ENCODE peak calls at places on chromosomes 6 and 20, in ten cellular contexts. One of them, this sample, is unnamed.

GRCh38 chr6:3527797-3528067 is 70.9 kb upstream of the SLC22A23 start:
- DNase-seq in cardiac muscle cell: no peak
- DNase-seq in body of pancreas: no peak
- DNase-seq in CD4-positive, CD25-positive, alpha-beta regulatory T cell: no peak
- DNase-seq in uterus: no peak
- DNase-seq in CD8-positive, alpha-beta memory T cell: no peak
- DNase-seq in SK-N-SH: no peak
- DNase-seq in OCI-LY7: no peak
- DNase-seq in mesendoderm: no peak
- DNase-seq in sigmoid colon: no peak
- DNase-seq in this sample: no peak

GRCh38 chr6:77097940-77098339 is 365.4 kb downstream of the HTR1B start:
- DNase-seq in cardiac muscle cell: no peak
- DNase-seq in body of pancreas: no peak
- DNase-seq in CD4-positive, CD25-positive, alpha-beta regulatory T cell: no peak
- DNase-seq in uterus: no peak
- DNase-seq in CD8-positive, alpha-beta memory T cell: no peak
- DNase-seq in SK-N-SH: no peak
- DNase-seq in OCI-LY7: no peak
- DNase-seq in mesendoderm: no peak
- DNase-seq in sigmoid colon: no peak
- DNase-seq in this sample: no peak

GRCh38 chr6:112365952-112366351 is 18.8 kb downstream of the RFPL4B start:
- DNase-seq in cardiac muscle cell: no peak
- DNase-seq in body of pancreas: no peak
- DNase-seq in CD4-positive, CD25-positive, alpha-beta regulatory T cell: no peak
- DNase-seq in uterus: no peak
- DNase-seq in CD8-positive, alpha-beta memory T cell: no peak
- DNase-seq in SK-N-SH: no peak
- DNase-seq in OCI-LY7: no peak
- DNase-seq in mesendoderm: no peak
- DNase-seq in sigmoid colon: no peak
- DNase-seq in this sample: no peak

GRCh38 chr6:133799043-133799442 is 89.9 kb upstream of the TCF21 start:
- DNase-seq in cardiac muscle cell: no peak
- DNase-seq in body of pancreas: no peak
- DNase-seq in CD4-positive, CD25-positive, alpha-beta regulatory T cell: no peak
- DNase-seq in uterus: no peak
- DNase-seq in CD8-positive, alpha-beta memory T cell: no peak
- DNase-seq in SK-N-SH: no peak
- DNase-seq in OCI-LY7: no peak
- DNase-seq in mesendoderm: no peak
- DNase-seq in sigmoid colon: no peak
- DNase-seq in this sample: no peak

GRCh38 chr6:164322533-164322932 is 908.0 kb downstream of the QKI start:
- DNase-seq in cardiac muscle cell: no peak
- DNase-seq in body of pancreas: no peak
- DNase-seq in CD4-positive, CD25-positive, alpha-beta regulatory T cell: no peak
- DNase-seq in uterus: no peak
- DNase-seq in CD8-positive, alpha-beta memory T cell: no peak
- DNase-seq in SK-N-SH: no peak
- DNase-seq in OCI-LY7: no peak
- DNase-seq in mesendoderm: no peak
- DNase-seq in sigmoid colon: no peak
- DNase-seq in this sample: no peak

GRCh38 chr6:4740032-4740431 is 36.2 kb upstream of the CDYL start:
- DNase-seq in cardiac muscle cell: no peak
- DNase-seq in body of pancreas: no peak
- DNase-seq in CD4-positive, CD25-positive, alpha-beta regulatory T cell: no peak
- DNase-seq in uterus: no peak
- DNase-seq in CD8-positive, alpha-beta memory T cell: no peak
- DNase-seq in SK-N-SH: no peak
- DNase-seq in OCI-LY7: no peak
- DNase-seq in mesendoderm: no peak
- DNase-seq in sigmoid colon: no peak
- DNase-seq in this sample: no peak

GRCh38 chr6:64254558-64254957 is 619.0 kb downstream of the PHF3 start:
- DNase-seq in cardiac muscle cell: no peak
- DNase-seq in body of pancreas: no peak
- DNase-seq in CD4-positive, CD25-positive, alpha-beta regulatory T cell: no peak
- DNase-seq in uterus: no peak
- DNase-seq in CD8-positive, alpha-beta memory T cell: no peak
- DNase-seq in SK-N-SH: no peak
- DNase-seq in OCI-LY7: no peak
- DNase-seq in mesendoderm: no peak
- DNase-seq in sigmoid colon: no peak
- DNase-seq in this sample: no peak

GRCh38 chr6:32082951-32083350 is 26.2 kb downstream of the TNXB start:
- DNase-seq in cardiac muscle cell: no peak
- DNase-seq in body of pancreas: peak; percentile 31
- DNase-seq in CD4-positive, CD25-positive, alpha-beta regulatory T cell: no peak
- DNase-seq in uterus: peak; percentile 82
- DNase-seq in CD8-positive, alpha-beta memory T cell: no peak
- DNase-seq in SK-N-SH: no peak
- DNase-seq in OCI-LY7: no peak
- DNase-seq in mesendoderm: no peak
- DNase-seq in sigmoid colon: peak; percentile 90
- DNase-seq in this sample: no peak

GRCh38 chr6:76684881-76685280 is 612.4 kb upstream of the IMPG1 start:
- DNase-seq in cardiac muscle cell: peak; percentile 23
- DNase-seq in body of pancreas: no peak
- DNase-seq in CD4-positive, CD25-positive, alpha-beta regulatory T cell: no peak
- DNase-seq in uterus: no peak
- DNase-seq in CD8-positive, alpha-beta memory T cell: no peak
- DNase-seq in SK-N-SH: no peak
- DNase-seq in OCI-LY7: no peak
- DNase-seq in mesendoderm: peak; percentile 64
- DNase-seq in sigmoid colon: no peak
- DNase-seq in this sample: peak; percentile 63

GRCh38 chr6:158170656-158171081 is 2.5 kb downstream of the GTF2H5 start:
- DNase-seq in cardiac muscle cell: no peak
- DNase-seq in body of pancreas: no peak
- DNase-seq in CD4-positive, CD25-positive, alpha-beta regulatory T cell: no peak
- DNase-seq in uterus: no peak
- DNase-seq in CD8-positive, alpha-beta memory T cell: no peak
- DNase-seq in SK-N-SH: no peak
- DNase-seq in OCI-LY7: no peak
- DNase-seq in mesendoderm: peak; percentile 68
- DNase-seq in sigmoid colon: no peak
- DNase-seq in this sample: no peak

GRCh38 chr6:112237644-112238043 is 16.7 kb downstream of the LAMA4 start:
- DNase-seq in cardiac muscle cell: no peak
- DNase-seq in body of pancreas: peak; percentile 36
- DNase-seq in CD4-positive, CD25-positive, alpha-beta regulatory T cell: no peak
- DNase-seq in uterus: peak; percentile 87
- DNase-seq in CD8-positive, alpha-beta memory T cell: no peak
- DNase-seq in SK-N-SH: no peak
- DNase-seq in OCI-LY7: no peak
- DNase-seq in mesendoderm: no peak
- DNase-seq in sigmoid colon: peak; percentile 90
- DNase-seq in this sample: no peak

DNA sequence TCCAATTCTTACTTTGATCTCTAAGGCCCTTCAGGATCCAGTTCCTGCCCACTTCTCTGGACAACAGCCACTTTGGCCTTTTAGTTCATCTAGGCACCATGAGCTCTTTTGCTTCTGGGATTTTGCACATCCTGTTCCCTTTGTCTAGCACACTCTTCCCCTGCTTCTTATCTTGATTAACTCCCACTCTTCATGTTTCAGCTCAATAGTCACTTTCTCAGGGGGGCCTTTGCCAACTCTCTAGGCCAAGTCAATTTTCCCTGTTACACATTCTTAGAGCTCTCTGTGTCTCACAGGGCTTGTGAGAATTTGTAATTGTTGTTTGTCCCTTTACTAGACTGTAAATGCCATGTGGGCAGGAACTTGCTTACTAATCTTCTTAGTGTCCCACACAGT is 58.1 kb upstream of the EPB41L1 start:
- DNase-seq in cardiac muscle cell: no peak
- DNase-seq in body of pancreas: no peak
- DNase-seq in CD4-positive, CD25-positive, alpha-beta regulatory T cell: no peak
- DNase-seq in uterus: no peak
- DNase-seq in CD8-positive, alpha-beta memory T cell: no peak
- DNase-seq in SK-N-SH: no peak
- DNase-seq in OCI-LY7: no peak
- DNase-seq in mesendoderm: no peak
- DNase-seq in sigmoid colon: no peak
- DNase-seq in this sample: no peak
- H3K27ac ChIP-seq in cardiac muscle cell: no peak overlapping the region
- H3K27ac ChIP-seq in body of pancreas: peak overlapping the region; percentile 83
- H3K27ac ChIP-seq in CD4-positive, CD25-positive, alpha-beta regulatory T cell: no peak overlapping the region
- H3K27ac ChIP-seq in uterus: no peak overlapping the region
- H3K27ac ChIP-seq in CD8-positive, alpha-beta memory T cell: no peak overlapping the region
- H3K27ac ChIP-seq in SK-N-SH: no peak overlapping the region
- H3K27ac ChIP-seq in OCI-LY7: no peak overlapping the region
- H3K27ac ChIP-seq in mesendoderm: no peak overlapping the region
- H3K27ac ChIP-seq in sigmoid colon: no peak overlapping the region
- H3K27ac ChIP-seq in this sample: no peak overlapping the region

GRCh38 chr20:61049684-61050083 is 202.4 kb upstream of the CDH4 start:
- DNase-seq in cardiac muscle cell: no peak
- DNase-seq in body of pancreas: no peak
- DNase-seq in CD4-positive, CD25-positive, alpha-beta regulatory T cell: no peak
- DNase-seq in uterus: no peak
- DNase-seq in CD8-positive, alpha-beta memory T cell: no peak
- DNase-seq in SK-N-SH: no peak
- DNase-seq in OCI-LY7: no peak
- DNase-seq in mesendoderm: no peak
- DNase-seq in sigmoid colon: peak; percentile 32
- DNase-seq in this sample: no peak

GRCh38 chr20:61046721-61047351 is 205.2 kb upstream of the CDH4 start:
- DNase-seq in cardiac muscle cell: no peak
- DNase-seq in body of pancreas: no peak
- DNase-seq in CD4-positive, CD25-positive, alpha-beta regulatory T cell: no peak
- DNase-seq in uterus: no peak
- DNase-seq in CD8-positive, alpha-beta memory T cell: no peak
- DNase-seq in SK-N-SH: no peak
- DNase-seq in OCI-LY7: no peak
- DNase-seq in mesendoderm: no peak
- DNase-seq in sigmoid colon: no peak
- DNase-seq in this sample: no peak

GRCh38 chr20:61045876-61046585 is 206.0 kb upstream of the CDH4 start:
- DNase-seq in cardiac muscle cell: no peak
- DNase-seq in body of pancreas: no peak
- DNase-seq in CD4-positive, CD25-positive, alpha-beta regulatory T cell: no peak
- DNase-seq in uterus: peak; percentile 34
- DNase-seq in CD8-positive, alpha-beta memory T cell: no peak
- DNase-seq in SK-N-SH: no peak
- DNase-seq in OCI-LY7: no peak
- DNase-seq in mesendoderm: no peak
- DNase-seq in sigmoid colon: no peak
- DNase-seq in this sample: no peak

GRCh38 chr20:61048292-61048691 is 203.8 kb upstream of the CDH4 start:
- DNase-seq in cardiac muscle cell: no peak
- DNase-seq in body of pancreas: no peak
- DNase-seq in CD4-positive, CD25-positive, alpha-beta regulatory T cell: no peak
- DNase-seq in uterus: no peak
- DNase-seq in CD8-positive, alpha-beta memory T cell: no peak
- DNase-seq in SK-N-SH: no peak
- DNase-seq in OCI-LY7: no peak
- DNase-seq in mesendoderm: no peak
- DNase-seq in sigmoid colon: no peak
- DNase-seq in this sample: no peak

DNA sequence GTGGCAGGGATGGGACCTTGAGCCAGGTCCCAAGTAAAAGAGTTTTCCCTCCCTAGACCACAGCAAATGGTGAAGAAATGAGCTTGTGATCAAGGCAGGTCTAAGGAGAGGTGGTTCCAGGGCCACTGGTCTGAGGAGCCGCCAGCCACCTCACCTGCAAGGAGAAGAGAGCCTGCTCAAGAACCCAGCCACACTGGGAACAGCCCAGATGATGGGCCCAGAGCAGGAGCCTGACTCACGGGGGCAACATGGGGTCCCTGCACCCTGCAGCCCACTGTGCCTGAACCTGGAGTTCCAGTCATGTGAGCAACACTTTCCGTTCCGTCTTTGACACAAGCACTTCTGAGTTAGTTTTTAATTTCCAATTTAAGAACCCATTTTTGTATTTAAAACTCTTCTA is 204.5 kb upstream of the CDH4 start:
- DNase-seq in cardiac muscle cell: no peak
- DNase-seq in body of pancreas: no peak
- DNase-seq in CD4-positive, CD25-positive, alpha-beta regulatory T cell: no peak
- DNase-seq in uterus: no peak
- DNase-seq in CD8-positive, alpha-beta memory T cell: no peak
- DNase-seq in SK-N-SH: no peak
- DNase-seq in OCI-LY7: no peak
- DNase-seq in mesendoderm: no peak
- DNase-seq in sigmoid colon: peak; percentile 50
- DNase-seq in this sample: no peak
- H3K4me1 ChIP-seq in cardiac muscle cell: no peaks in the 10 kb centered on the region
- H3K4me1 ChIP-seq in body of pancreas: no peaks in the 10 kb centered on the region
- H3K4me1 ChIP-seq in CD4-positive, CD25-positive, alpha-beta regulatory T cell: no peaks in the 10 kb centered on the region
- H3K4me1 ChIP-seq in uterus: no peaks in the 10 kb centered on the region
- H3K4me1 ChIP-seq in CD8-positive, alpha-beta memory T cell: no peaks in the 10 kb centered on the region
- H3K4me1 ChIP-seq in SK-N-SH: no peaks in the 10 kb centered on the region
- H3K4me1 ChIP-seq in OCI-LY7: no peaks in the 10 kb centered on the region
- H3K4me1 ChIP-seq in mesendoderm: no peaks in the 10 kb centered on the region
- H3K4me1 ChIP-seq in sigmoid colon: no peaks in the 10 kb centered on the region
- H3K4me1 ChIP-seq in this sample: no peaks in the 10 kb centered on the region

GRCh38 chr20:64189530-64189966 is 25.3 kb downstream of the MYT1 start:
- DNase-seq in cardiac muscle cell: no peak
- DNase-seq in body of pancreas: no peak
- DNase-seq in CD4-positive, CD25-positive, alpha-beta regulatory T cell: no peak
- DNase-seq in uterus: no peak
- DNase-seq in CD8-positive, alpha-beta memory T cell: no peak
- DNase-seq in SK-N-SH: no peak
- DNase-seq in OCI-LY7: no peak
- DNase-seq in mesendoderm: peak; percentile 12
- DNase-seq in sigmoid colon: no peak
- DNase-seq in this sample: no peak
- H3K4me3 ChIP-seq in cardiac muscle cell: no peak overlapping the region
- H3K4me3 ChIP-seq in body of pancreas: no peak overlapping the region
- H3K4me3 ChIP-seq in CD4-positive, CD25-positive, alpha-beta regulatory T cell: no peak overlapping the region
- H3K4me3 ChIP-seq in uterus: no peak overlapping the region
- H3K4me3 ChIP-seq in CD8-positive, alpha-beta memory T cell: no peak overlapping the region
- H3K4me3 ChIP-seq in SK-N-SH: no peak overlapping the region
- H3K4me3 ChIP-seq in OCI-LY7: no peak overlapping the region
- H3K4me3 ChIP-seq in mesendoderm: no peak overlapping the region
- H3K4me3 ChIP-seq in sigmoid colon: no peak overlapping the region
- H3K4me3 ChIP-seq in this sample: no peak overlapping the region

GRCh38 chr6:21887301-21888185 is 294.0 kb downstream of the SOX4 start:
- DNase-seq in cardiac muscle cell: no peak
- DNase-seq in body of pancreas: no peak
- DNase-seq in CD4-positive, CD25-positive, alpha-beta regulatory T cell: no peak
- DNase-seq in uterus: no peak
- DNase-seq in CD8-positive, alpha-beta memory T cell: no peak
- DNase-seq in SK-N-SH: no peak
- DNase-seq in OCI-LY7: no peak
- DNase-seq in mesendoderm: no peak
- DNase-seq in sigmoid colon: no peak
- DNase-seq in this sample: no peak
- H3K27ac ChIP-seq in cardiac muscle cell: peak overlapping the region; percentile 84
- H3K27ac ChIP-seq in body of pancreas: no peak overlapping the region
- H3K27ac ChIP-seq in CD4-positive, CD25-positive, alpha-beta regulatory T cell: no peak overlapping the region
- H3K27ac ChIP-seq in uterus: peak overlapping the region; percentile 78
- H3K27ac ChIP-seq in CD8-positive, alpha-beta memory T cell: no peak overlapping the region
- H3K27ac ChIP-seq in SK-N-SH: peak overlapping the region; percentile 87
- H3K27ac ChIP-seq in OCI-LY7: no peak overlapping the region
- H3K27ac ChIP-seq in mesendoderm: no peak overlapping the region
- H3K27ac ChIP-seq in sigmoid colon: peak overlapping the region; percentile 79
- H3K27ac ChIP-seq in this sample: no peak overlapping the region

GRCh38 chr6:108652375-108652774 is 91.7 kb downstream of the FOXO3 start:
- DNase-seq in cardiac muscle cell: no peak
- DNase-seq in body of pancreas: no peak
- DNase-seq in CD4-positive, CD25-positive, alpha-beta regulatory T cell: no peak
- DNase-seq in uterus: no peak
- DNase-seq in CD8-positive, alpha-beta memory T cell: no peak
- DNase-seq in SK-N-SH: no peak
- DNase-seq in OCI-LY7: no peak
- DNase-seq in mesendoderm: no peak
- DNase-seq in sigmoid colon: no peak
- DNase-seq in this sample: no peak
- H3K4me1 ChIP-seq in cardiac muscle cell: no peaks in the 10 kb centered on the region
- H3K4me1 ChIP-seq in body of pancreas: peaks cover 86% of the 10 kb centered on the region
- H3K4me1 ChIP-seq in CD4-positive, CD25-positive, alpha-beta regulatory T cell: peaks cover 11% of the 10 kb centered on the region
- H3K4me1 ChIP-seq in uterus: peaks cover 42% of the 10 kb centered on the region
- H3K4me1 ChIP-seq in CD8-positive, alpha-beta memory T cell: peaks cover 6% of the 10 kb centered on the region
- H3K4me1 ChIP-seq in SK-N-SH: peaks cover 72% of the 10 kb centered on the region
- H3K4me1 ChIP-seq in OCI-LY7: peaks cover 18% of the 10 kb centered on the region
- H3K4me1 ChIP-seq in mesendoderm: no peaks in the 10 kb centered on the region
- H3K4me1 ChIP-seq in sigmoid colon: no peaks in the 10 kb centered on the region
- H3K4me1 ChIP-seq in this sample: peaks cover 2% of the 10 kb centered on the region